ENCODE peak calls at places on chromosomes 3 and 15, in ten cellular contexts. S is cardiac muscle cell; F is upper lobe of right lung; A is CD8-positive, alpha-beta T cell; G is Peyer's patch; M is PC-9; D is IMR-90; O is fibroblast of lung; J is stomach; V is A549. W is an unnamed sample.

GRCh38 chr3:65871305-65872141 is 167.2 kb downstream of the MAGI1 start:
- DNase-seq in J (peak; percentile 88), F (no peak), A (no peak), V (no peak), S (no peak), D (peak; percentile 26), O (no peak), M (no peak), G (no peak), W (peak; percentile 85)

GRCh38 chr3:72888546-72889309 is 882 bp downstream of the GXYLT2 start:
- DNase-seq in J (no peak), O (peak; percentile 51), G (no peak), M (no peak), A (no peak), F (no peak), D (peak; percentile 42), S (peak; percentile 39), V (no peak), W (peak; percentile 22)

GRCh38 chr15:74180689-74181602 is 7.4 kb downstream of the ISLR start:
- DNase-seq in O (no peak), J (no peak), M (no peak), G (no peak), S (no peak), F (peak; percentile 61), V (no peak), A (no peak), D (no peak), W (no peak)

GRCh38 chr3:182810574-182811268 is 17.4 kb downstream of the ATP11B start:
- DNase-seq in F (no peak), J (no peak), A (no peak), D (peak; percentile 58), V (no peak), S (no peak), G (no peak), M (no peak), O (no peak), W (no peak)

GRCh38 chr3:125192190-125193035 is 20.1 kb downstream of the SLC12A8 start:
- DNase-seq in F (no peak), S (no peak), D (no peak), O (peak; percentile 22), V (no peak), A (no peak), M (no peak), G (no peak), J (no peak), W (no peak)

GRCh38 chr3:108090066-108090700 is 648 bp downstream of the CD47 start:
- DNase-seq in F (no peak), O (peak; percentile 59), V (peak; percentile 52), J (peak; percentile 34), D (peak; percentile 43), G (peak; percentile 54), M (no peak), A (peak; percentile 61), S (peak; percentile 55), W (peak; percentile 16)

GRCh38 chr15:66850078-66850991 is 148.3 kb downstream of the SMAD6 start:
- DNase-seq in J (peak; percentile 40), A (no peak), M (no peak), F (no peak), G (no peak), D (no peak), S (peak; percentile 41), O (no peak), V (no peak), W (no peak)

GRCh38 chr15:57356636-57357035 is 19.7 kb upstream of the CGNL1 start:
- DNase-seq in M (peak; percentile 9), J (no peak), G (no peak), S (peak; percentile 50), D (peak; percentile 43), A (no peak), O (peak; percentile 83), V (no peak), F (no peak), W (no peak)

GRCh38 chr15:43006991-43007390 is 86.4 kb upstream of the TTBK2 start:
- DNase-seq in F (no peak), S (no peak), M (no peak), V (no peak), O (no peak), G (no peak), D (no peak), J (no peak), A (no peak), W (no peak)

GRCh38 chr15:65791335-65792129 is 561 bp downstream of the DENND4A start:
- DNase-seq in O (peak; percentile 57), V (peak; percentile 60), J (peak; percentile 58), F (peak; percentile 81), S (peak; percentile 58), M (peak; percentile 32), G (peak; percentile 74), D (no peak), A (peak; percentile 36), W (peak; percentile 82)

GRCh38 chr15:81023483-81024264 is 23.0 kb downstream of the TLNRD1 start:
- DNase-seq in S (peak; percentile 74), A (no peak), D (peak; percentile 66), F (peak; percentile 82), O (peak; percentile 69), M (peak; percentile 10), J (no peak), G (peak; percentile 24), V (no peak), W (peak; percentile 42)

GRCh38 chr3:99863002-99863401 is 45.3 kb downstream of the CMSS1 start:
- DNase-seq in V (no peak), F (no peak), J (no peak), A (no peak), D (no peak), O (no peak), M (no peak), S (no peak), G (no peak), W (no peak)
- H3K4me1 ChIP-seq in V (peaks cover 28% of the 10 kb centered on the region), F (peaks cover 25% of the 10 kb centered on the region), J (peaks cover 30% of the 10 kb centered on the region), A (peaks cover 14% of the 10 kb centered on the region), D (peaks cover 33% of the 10 kb centered on the region), O (peaks cover 52% of the 10 kb centered on the region), M (peaks cover 47% of the 10 kb centered on the region), S (no peaks in the 10 kb centered on the region), G (no peaks in the 10 kb centered on the region), W (peaks cover 9% of the 10 kb centered on the region)

DNA sequence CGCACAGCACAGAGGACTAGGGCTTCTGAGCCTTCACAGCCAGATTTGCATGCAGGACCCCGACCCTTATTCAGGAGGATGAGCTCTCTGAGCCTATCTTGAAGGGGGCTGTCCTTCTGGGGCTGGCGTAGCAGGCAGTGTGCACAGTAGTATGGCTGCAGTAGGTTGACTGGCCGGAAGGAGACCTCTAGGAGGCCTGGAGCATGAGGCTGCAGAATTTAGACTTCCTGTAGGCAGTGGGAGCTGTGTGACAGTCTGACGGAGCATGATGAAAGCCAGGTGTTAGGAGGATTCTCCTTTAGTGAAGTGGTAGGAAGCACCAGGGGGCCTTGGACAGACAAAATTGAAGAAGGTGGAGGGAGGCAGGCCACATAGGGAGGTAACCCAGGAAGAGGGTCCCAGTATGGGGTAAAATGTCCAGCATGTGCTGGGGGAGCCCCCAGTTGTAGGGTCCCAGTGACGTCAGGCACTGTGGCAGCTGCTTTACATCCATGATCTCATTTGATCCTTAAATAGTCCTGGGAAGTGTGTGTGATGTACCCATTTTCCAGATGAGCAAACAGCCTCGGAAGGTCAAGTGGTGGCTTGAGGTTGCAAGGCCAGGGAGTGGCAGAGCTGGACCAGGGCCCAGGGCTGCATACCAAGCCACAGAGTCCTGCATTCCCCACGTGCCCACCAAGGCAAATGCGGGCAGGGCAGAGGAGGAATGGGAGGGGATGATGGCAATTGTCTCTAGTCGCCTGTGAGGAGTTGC is 36.1 kb downstream of the SPSB4 start:
- DNase-seq in D (no peak), G (no peak), M (no peak), V (peak; percentile 4), F (peak; percentile 31), O (no peak), J (no peak), S (no peak), A (no peak), W (no peak)
- H3K27ac ChIP-seq in D (no peak overlapping the region), G (no peak overlapping the region), M (no peak overlapping the region), V (no peak overlapping the region), F (no peak overlapping the region), O (no peak overlapping the region), J (no peak overlapping the region), S (peak overlapping the region; percentile 95), A (no peak overlapping the region), W (no peak overlapping the region)

GRCh38 chr3:117096549-117096948 is 387.0 kb downstream of the TUSC7 start:
- DNase-seq in F (no peak), M (no peak), G (no peak), O (no peak), S (no peak), D (no peak), A (no peak), J (no peak), V (no peak), W (no peak)
- H3K4me3 ChIP-seq in F (no peak overlapping the region), M (no peak overlapping the region), G (no peak overlapping the region), O (no peak overlapping the region), S (no peak overlapping the region), D (no peak overlapping the region), A (no peak overlapping the region), J (no peak overlapping the region), V (no peak overlapping the region), W (no peak overlapping the region)

DNA sequence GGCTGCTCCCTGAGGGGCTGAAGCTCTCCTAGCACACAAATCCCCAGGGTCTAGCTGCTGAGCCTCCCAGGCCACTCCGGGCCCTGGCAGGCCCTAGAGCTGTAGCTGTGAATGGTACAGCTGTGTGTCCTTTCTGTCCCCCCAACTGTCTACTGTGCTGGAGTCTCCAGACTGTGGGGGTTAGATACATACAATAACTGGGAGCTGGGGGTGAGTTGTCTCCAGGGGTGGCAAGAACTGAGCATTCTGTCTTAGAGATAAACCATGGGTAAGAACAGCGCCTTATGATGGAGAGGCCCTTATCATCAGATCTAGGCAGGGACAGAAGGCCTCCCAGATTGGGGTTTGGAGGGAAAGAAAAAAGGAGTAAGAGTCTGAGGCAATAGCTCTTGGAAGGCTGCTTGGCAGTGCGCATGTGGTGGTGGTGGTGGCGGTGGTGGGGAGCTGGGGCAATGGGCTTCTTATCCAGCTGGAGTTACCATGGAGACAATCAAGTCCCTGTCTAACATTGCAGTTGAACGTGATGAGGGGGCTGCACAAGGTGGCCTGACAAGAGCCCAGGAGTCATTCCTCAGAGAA is 3.6 kb downstream of the CYB561D2 start:
- DNase-seq in M (no peak), F (no peak), G (no peak), J (no peak), A (no peak), D (no peak), S (no peak), O (no peak), V (no peak), W (no peak)
- H3K4me1 ChIP-seq in M (peaks cover 44% of the 10 kb centered on the region), F (peaks cover 53% of the 10 kb centered on the region), G (peaks cover 46% of the 10 kb centered on the region), J (peaks cover 60% of the 10 kb centered on the region), A (peaks cover 51% of the 10 kb centered on the region), D (peaks cover 35% of the 10 kb centered on the region), S (peaks cover 28% of the 10 kb centered on the region), O (peaks cover 17% of the 10 kb centered on the region), V (peaks cover 47% of the 10 kb centered on the region), W (peaks cover 58% of the 10 kb centered on the region)

GRCh38 chr3:120148187-120148954 is 54.1 kb upstream of the GSK3B start:
- DNase-seq in M (no peak), O (no peak), F (no peak), G (no peak), A (no peak), S (no peak), V (no peak), D (no peak), J (no peak), W (no peak)
- H3K27ac ChIP-seq in M (peak overlapping the region; percentile 78), O (no peak overlapping the region), F (peak overlapping the region; percentile 42), G (no peak overlapping the region), A (no peak overlapping the region), S (no peak overlapping the region), V (peak overlapping the region; percentile 82), D (no peak overlapping the region), J (peak overlapping the region; percentile 57), W (no peak overlapping the region)

DNA sequence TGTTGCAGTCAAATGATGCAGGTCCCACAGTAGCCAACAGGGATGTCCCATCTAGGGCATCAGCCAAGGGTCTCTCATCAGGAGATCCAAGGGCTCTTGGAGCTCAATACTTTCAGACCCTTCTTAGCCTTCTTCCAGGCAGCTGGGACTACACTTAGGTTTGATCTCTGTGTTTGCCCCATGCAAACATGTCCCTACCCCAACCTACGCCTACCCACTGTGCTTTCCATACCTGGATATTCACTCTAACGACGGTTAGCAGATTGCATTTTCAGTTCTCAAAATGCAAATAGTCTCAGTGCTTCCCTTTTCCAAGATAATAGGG is 837 bp upstream of the CEP70 start:
- DNase-seq in V (no peak), F (no peak), J (no peak), D (no peak), A (no peak), M (no peak), S (no peak), G (no peak), O (no peak), W (no peak)
- H3K4me3 ChIP-seq in V (peak overlapping the region; percentile 79), F (peak overlapping the region; percentile 86), J (peak overlapping the region; percentile 69), D (peak overlapping the region; percentile 54), A (peak overlapping the region; percentile 83), M (peak overlapping the region; percentile 80), S (no peak overlapping the region), G (peak overlapping the region; percentile 85), O (no peak overlapping the region), W (no peak overlapping the region)

W was measured in body of pancreas.